ENCODE peak calls at places on chromosomes 2 and 18, in seven cellular contexts. F, S, N, M, Z, U and R are unnamed samples.

GRCh38 chr2:139271879-139272278 is 491.7 kb upstream of the NXPH2 start:
- DNase-seq in F (no peak), S (no peak), N (no peak), M (no peak), Z (no peak), U (no peak), R (no peak)

GRCh38 chr2:86790828-86791561 is at the start of gene CD8A:
- DNase-seq in F (no peak), S (peak; percentile 32), N (no peak), M (no peak), Z (no peak), U (peak; percentile 58), R (no peak)

GRCh38 chr2:39881494-39881893 is 102.4 kb upstream of the THUMPD2 start:
- DNase-seq in F (no peak), S (peak; percentile 18), N (no peak), M (no peak), Z (no peak), U (peak; percentile 45), R (no peak)

GRCh38 chr18:63808125-63808524 is 32.9 kb downstream of the SERPINB7 start:
- DNase-seq in F (no peak), S (no peak), N (no peak), M (no peak), Z (no peak), U (no peak), R (no peak)

GRCh38 chr18:67525328-67526110 is 9.0 kb upstream of the DSEL start:
- DNase-seq in F (no peak), S (peak; percentile 97), N (peak; percentile 97), M (no peak), Z (peak; percentile 46), U (peak; percentile 98), R (peak; percentile 64)

GRCh38 chr2:101724113-101724450 is 26.6 kb downstream of the MAP4K4 start:
- DNase-seq in F (no peak), S (no peak), N (no peak), M (no peak), Z (no peak), U (no peak), R (no peak)

GRCh38 chr2:205708231-205708631 is 25.9 kb downstream of the NRP2 start:
- DNase-seq in F (no peak), S (peak; percentile 95), N (no peak), M (no peak), Z (peak; percentile 54), U (no peak), R (no peak)

GRCh38 chr2:20074901-20075300 is 23.5 kb upstream of the LAPTM4A start:
- DNase-seq in F (no peak), S (no peak), N (no peak), M (no peak), Z (no peak), U (no peak), R (no peak)

GRCh38 chr18:58208207-58208944 is 164.3 kb downstream of the NEDD4L start:
- DNase-seq in F (no peak), S (peak; percentile 78), N (peak; percentile 59), M (no peak), Z (no peak), U (peak; percentile 75), R (no peak)

GRCh38 chr2:168119519-168120141 is 127.8 kb downstream of the STK39 start:
- DNase-seq in F (peak; percentile 22), S (peak; percentile 55), N (peak; percentile 58), M (no peak), Z (no peak), U (peak; percentile 69), R (peak; percentile 73)

GRCh38 chr2:161166538-161167409 is 6.5 kb downstream of the TANK start:
- DNase-seq in F (no peak), S (peak; percentile 65), N (no peak), M (no peak), Z (no peak), U (no peak), R (no peak)

GRCh38 chr2:48694143-48694542 is 61.4 kb downstream of the LHCGR start:
- DNase-seq in F (no peak), S (peak; percentile 68), N (no peak), M (no peak), Z (no peak), U (peak; percentile 37), R (no peak)

GRCh38 chr2:111028720-111029119 is 92.0 kb upstream of the BCL2L11 start:
- DNase-seq in F (no peak), S (no peak), N (peak; percentile 10), M (no peak), Z (no peak), U (no peak), R (no peak)

GRCh38 chr2:147182260-147182659 is 662.6 kb upstream of the ACVR2A start:
- DNase-seq in F (no peak), S (peak; percentile 2), N (no peak), M (no peak), Z (no peak), U (no peak), R (no peak)

GRCh38 chr2:129233751-129234406 is 745.6 kb upstream of the RAB6C start:
- DNase-seq in F (no peak), S (no peak), N (no peak), M (no peak), Z (no peak), U (peak; percentile 8), R (no peak)

GRCh38 chr2:219003979-219004378 is 10.8 kb upstream of the CRYBA2 start:
- DNase-seq in F (no peak), S (no peak), N (no peak), M (no peak), Z (no peak), U (no peak), R (no peak)

GRCh38 chr18:76953186-76953982 is 131.0 kb downstream of the ZNF236 start:
- DNase-seq in F (no peak), S (no peak), N (no peak), M (no peak), Z (peak; percentile 86), U (no peak), R (no peak)

GRCh38 chr2:239000500-239001073 is 152.7 kb downstream of the TWIST2 start:
- DNase-seq in F (no peak), S (no peak), N (no peak), M (no peak), Z (no peak), U (no peak), R (no peak)

GRCh38 chr2:47767880-47768609 is 14.9 kb upstream of the MSH6 start:
- DNase-seq in F (peak; percentile 24), S (peak; percentile 29), N (peak; percentile 41), M (peak; percentile 17), Z (peak; percentile 60), U (peak; percentile 54), R (no peak)

GRCh38 chr2:69770193-69770702 is 28.3 kb downstream of the ANXA4 start:
- DNase-seq in F (no peak), S (peak; percentile 88), N (peak; percentile 90), M (no peak), Z (peak; percentile 36), U (peak; percentile 94), R (no peak)

GRCh38 chr2:12493031-12493513 is 223.7 kb upstream of the TRIB2 start:
- DNase-seq in F (no peak), S (peak; percentile 89), N (peak; percentile 22), M (no peak), Z (peak; percentile 72), U (peak; percentile 86), R (no peak)

GRCh38 chr2:219030177-219030940 is 11.0 kb downstream of the CFAP65 start:
- DNase-seq in F (no peak), S (no peak), N (no peak), M (no peak), Z (no peak), U (no peak), R (no peak)

GRCh38 chr2:188414869-188415753 is 123.4 kb downstream of the GULP1 start:
- DNase-seq in F (no peak), S (no peak), N (no peak), M (no peak), Z (no peak), U (peak; percentile 6), R (no peak)

GRCh38 chr2:166766220-166766619 is 122.1 kb upstream of the XIRP2 start:
- DNase-seq in F (no peak), S (no peak), N (no peak), M (no peak), Z (no peak), U (no peak), R (no peak)

GRCh38 chr2:130829020-130829419 is 7.7 kb upstream of the ARHGEF4 start:
- DNase-seq in F (no peak), S (peak; percentile 69), N (no peak), M (no peak), Z (no peak), U (no peak), R (no peak)

GRCh38 chr2:197904446-197904845 is 100.1 kb downstream of the PLCL1 start:
- DNase-seq in F (no peak), S (no peak), N (no peak), M (no peak), Z (no peak), U (no peak), R (no peak)

GRCh38 chr2:149612122-149612521 is 24.5 kb upstream of the MMADHC start:
- DNase-seq in F (no peak), S (no peak), N (no peak), M (no peak), Z (no peak), U (peak; percentile 15), R (no peak)

GRCh38 chr2:237867465-237867864 is 8.0 kb downstream of the RAMP1 start:
- DNase-seq in F (no peak), S (no peak), N (no peak), M (no peak), Z (no peak), U (no peak), R (no peak)

GRCh38 chr2:230691005-230691647 is 21.5 kb upstream of the CAB39 start:
- DNase-seq in F (no peak), S (peak; percentile 99), N (peak; percentile 45), M (no peak), Z (no peak), U (peak; percentile 61), R (no peak)

GRCh38 chr2:176473177-176473576 is 203.9 kb downstream of the MTX2 start:
- DNase-seq in F (no peak), S (peak; percentile 59), N (peak; percentile 44), M (no peak), Z (peak; percentile 29), U (peak; percentile 77), R (no peak)

GRCh38 chr18:33751613-33752221 is 173.7 kb downstream of the ASXL3 start:
- DNase-seq in F (peak; percentile 12), S (no peak), N (no peak), M (no peak), Z (no peak), U (peak; percentile 61), R (no peak)

GRCh38 chr2:215363461-215364156 is 51.8 kb downstream of the ATIC start:
- DNase-seq in F (no peak), S (no peak), N (no peak), M (no peak), Z (no peak), U (peak; percentile 64), R (no peak)

GRCh38 chr2:68482296-68482695 is 14.9 kb downstream of the APLF start:
- DNase-seq in F (no peak), S (no peak), N (no peak), M (no peak), Z (no peak), U (peak; percentile 20), R (no peak)

GRCh38 chr18:10062292-10062940 is 148.6 kb downstream of the VAPA start:
- DNase-seq in F (no peak), S (peak; percentile 61), N (no peak), M (no peak), Z (no peak), U (no peak), R (no peak)

GRCh38 chr2:43169987-43170732 is 56.2 kb downstream of the ZFP36L2 start:
- DNase-seq in F (no peak), S (no peak), N (no peak), M (no peak), Z (no peak), U (no peak), R (no peak)

GRCh38 chr2:168241208-168241607 is 6.2 kb downstream of the STK39 start:
- DNase-seq in F (no peak), S (no peak), N (no peak), M (no peak), Z (no peak), U (no peak), R (peak; percentile 18)

GRCh38 chr2:238272156-238272555 is 16.3 kb downstream of the PER2 start:
- DNase-seq in F (no peak), S (no peak), N (no peak), M (no peak), Z (peak; percentile 8), U (no peak), R (no peak)